ENCODE peak calls at places on chromosomes 1 and 21, in four cellular contexts. One of them, this sample, is unnamed.

GRCh38 chr1:3918966-3919611 is 19.0 kb upstream of the C1orf174 start:
- DNase-seq in HFFc6: no peak
- DNase-seq in type B pancreatic cell: no peak
- DNase-seq in psoas muscle: no peak
- DNase-seq in this sample: no peak

GRCh38 chr21:37783016-37783415 is 133.2 kb downstream of the KCNJ6 start:
- DNase-seq in type B pancreatic cell: no peak
- DNase-seq in HFFc6: no peak
- DNase-seq in psoas muscle: no peak
- DNase-seq in this sample: no peak

GRCh38 chr1:248243204-248243603 is 12.0 kb downstream of the OR2M4 start:
- DNase-seq in HFFc6: peak; percentile 5
- DNase-seq in type B pancreatic cell: no peak
- DNase-seq in psoas muscle: no peak
- DNase-seq in this sample: no peak

GRCh38 chr21:44853601-44854390 is 19.7 kb downstream of the PTTG1IP start:
- DNase-seq in type B pancreatic cell: no peak
- DNase-seq in HFFc6: no peak
- DNase-seq in psoas muscle: no peak
- DNase-seq in this sample: no peak

GRCh38 chr1:33334081-33334552 is 13.2 kb upstream of the A3GALT2 start:
- DNase-seq in HFFc6: no peak
- DNase-seq in type B pancreatic cell: no peak
- DNase-seq in psoas muscle: peak; percentile 83
- DNase-seq in this sample: no peak

GRCh38 chr1:8396083-8396911 is 78.4 kb downstream of the SLC45A1 start:
- DNase-seq in type B pancreatic cell: no peak
- DNase-seq in HFFc6: peak; percentile 61
- DNase-seq in psoas muscle: no peak
- DNase-seq in this sample: no peak

GRCh38 chr21:43611598-43612369 is 47.5 kb downstream of the HSF2BP start:
- DNase-seq in psoas muscle: peak; percentile 71
- DNase-seq in HFFc6: no peak
- DNase-seq in type B pancreatic cell: no peak
- DNase-seq in this sample: peak; percentile 73

GRCh38 chr1:109790735-109791494 is 27.2 kb upstream of the EPS8L3 start:
- DNase-seq in type B pancreatic cell: peak; percentile 60
- DNase-seq in psoas muscle: peak; percentile 48
- DNase-seq in HFFc6: no peak
- DNase-seq in this sample: peak; percentile 74

GRCh38 chr21:28635541-28635940 is 357.1 kb downstream of the LTN1 start:
- DNase-seq in psoas muscle: no peak
- DNase-seq in type B pancreatic cell: no peak
- DNase-seq in HFFc6: no peak
- DNase-seq in this sample: no peak

GRCh38 chr1:100989306-100990077 is 36.1 kb downstream of the DPH5 start:
- DNase-seq in type B pancreatic cell: no peak
- DNase-seq in psoas muscle: no peak
- DNase-seq in HFFc6: peak; percentile 89
- DNase-seq in this sample: no peak

GRCh38 chr21:17370263-17370662 is 142.6 kb upstream of the CXADR start:
- DNase-seq in psoas muscle: no peak
- DNase-seq in HFFc6: no peak
- DNase-seq in type B pancreatic cell: no peak
- DNase-seq in this sample: no peak

DNA sequence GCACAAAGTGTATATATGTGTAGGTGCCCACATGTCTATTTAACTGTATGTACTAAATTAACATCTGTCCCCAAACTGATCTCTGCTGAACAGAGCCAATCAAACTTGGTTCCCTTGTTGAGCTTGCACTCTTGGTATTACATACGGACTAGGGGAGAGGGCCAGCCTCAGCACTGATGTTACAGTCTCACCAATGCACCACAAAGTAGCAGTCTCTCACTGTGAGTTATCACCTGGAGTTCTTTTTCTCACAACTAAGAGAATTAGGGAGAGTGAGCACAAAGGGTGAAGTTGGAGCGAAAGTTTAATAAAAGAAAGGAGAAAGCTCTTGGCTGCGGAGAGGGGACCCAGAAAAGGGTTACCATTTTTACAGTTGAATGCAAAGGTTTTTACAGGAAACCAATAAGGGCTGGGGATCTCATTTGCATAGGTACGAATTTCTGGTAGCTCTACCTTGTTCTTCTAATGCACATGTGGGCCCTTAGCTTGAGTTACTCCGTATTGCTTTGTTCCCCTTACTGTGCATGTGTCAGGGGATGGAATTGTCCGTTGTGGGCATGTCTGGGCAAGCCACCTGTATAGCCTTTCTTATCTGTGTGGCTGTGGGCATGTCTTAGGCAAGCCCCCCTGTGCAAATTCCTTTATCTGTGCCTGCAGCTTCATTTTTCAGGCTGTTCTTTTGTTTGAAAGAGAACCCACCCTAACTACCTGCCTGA is 13.3 kb upstream of the CHI3L2 start:
- DNase-seq in type B pancreatic cell: no peak
- DNase-seq in HFFc6: no peak
- DNase-seq in psoas muscle: no peak
- DNase-seq in this sample: peak; percentile 51
- TF ChIP-seq CTCF in type B pancreatic cell: no peak
- TF ChIP-seq CTCF in HFFc6: no peak
- TF ChIP-seq CTCF in psoas muscle: no peak
- TF ChIP-seq CTCF in this sample: no peak

GRCh38 chr1:204072951-204073836 is at the start of gene SOX13:
- DNase-seq in HFFc6: peak; percentile 81
- DNase-seq in type B pancreatic cell: no peak
- DNase-seq in psoas muscle: peak; percentile 85
- DNase-seq in this sample: peak; percentile 95
- TF ChIP-seq CTCF in HFFc6: peak; percentile 28
- TF ChIP-seq CTCF in type B pancreatic cell: peak; percentile 20
- TF ChIP-seq CTCF in psoas muscle: no peak
- TF ChIP-seq CTCF in this sample: peak; percentile 38

DNA sequence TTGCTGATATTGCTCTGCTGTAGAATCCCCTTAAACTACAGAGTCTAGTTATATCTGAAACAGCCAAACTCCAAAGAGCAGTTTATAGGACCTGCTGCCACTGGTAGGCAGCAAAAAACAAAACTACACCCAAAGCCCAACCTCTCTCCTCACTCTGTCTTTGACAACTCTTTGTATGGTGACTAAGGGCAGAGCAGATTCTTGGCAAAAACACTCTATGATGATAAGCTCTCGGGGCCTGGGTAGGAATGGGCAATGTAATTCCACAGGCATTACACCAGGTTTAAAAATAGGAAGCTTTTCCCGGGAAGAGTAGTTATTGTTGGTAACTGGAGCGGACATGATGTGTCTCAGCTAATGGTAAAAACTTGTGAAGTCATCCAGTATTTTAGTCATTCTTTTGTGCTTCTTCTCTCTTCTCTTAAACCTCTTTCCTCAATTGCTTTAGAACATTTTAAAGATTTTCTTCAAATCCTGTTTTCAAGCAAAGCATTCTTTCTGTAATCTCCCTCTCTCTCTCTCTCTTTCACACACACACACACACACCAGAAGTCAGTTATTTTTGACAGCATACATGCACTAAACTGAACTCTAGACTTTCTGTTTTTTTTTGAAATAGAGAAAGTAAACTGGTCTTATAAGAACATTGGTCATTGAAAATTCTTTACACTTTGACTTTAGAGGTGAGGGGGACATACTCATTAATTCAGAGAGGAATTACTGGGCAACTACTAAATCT is 193.5 kb downstream of the PAPPA2 start:
- DNase-seq in psoas muscle: no peak
- DNase-seq in type B pancreatic cell: no peak
- DNase-seq in HFFc6: peak; percentile 66
- DNase-seq in this sample: no peak
- TF ChIP-seq CTCF in psoas muscle: peak; percentile 35
- TF ChIP-seq CTCF in type B pancreatic cell: no peak
- TF ChIP-seq CTCF in HFFc6: no peak
- TF ChIP-seq CTCF in this sample: no peak

GRCh38 chr1:185317886-185318310 is 855 bp upstream of the IVNS1ABP start:
- DNase-seq in type B pancreatic cell: no peak
- DNase-seq in HFFc6: peak; percentile 5
- DNase-seq in psoas muscle: peak; percentile 14
- DNase-seq in this sample: peak; percentile 45

GRCh38 chr1:185315364-185316108 is 1.5 kb downstream of the IVNS1ABP start:
- DNase-seq in type B pancreatic cell: no peak
- DNase-seq in psoas muscle: no peak
- DNase-seq in HFFc6: no peak
- DNase-seq in this sample: no peak

GRCh38 chr1:185318431-185319151 is 1.5 kb upstream of the IVNS1ABP start:
- DNase-seq in psoas muscle: no peak
- DNase-seq in type B pancreatic cell: no peak
- DNase-seq in HFFc6: no peak
- DNase-seq in this sample: no peak

GRCh38 chr1:185316163-185317033 is 645 bp downstream of the IVNS1ABP start:
- DNase-seq in psoas muscle: peak; percentile 97
- DNase-seq in type B pancreatic cell: peak; percentile 91
- DNase-seq in HFFc6: peak; percentile 90
- DNase-seq in this sample: peak; percentile 90

DNA sequence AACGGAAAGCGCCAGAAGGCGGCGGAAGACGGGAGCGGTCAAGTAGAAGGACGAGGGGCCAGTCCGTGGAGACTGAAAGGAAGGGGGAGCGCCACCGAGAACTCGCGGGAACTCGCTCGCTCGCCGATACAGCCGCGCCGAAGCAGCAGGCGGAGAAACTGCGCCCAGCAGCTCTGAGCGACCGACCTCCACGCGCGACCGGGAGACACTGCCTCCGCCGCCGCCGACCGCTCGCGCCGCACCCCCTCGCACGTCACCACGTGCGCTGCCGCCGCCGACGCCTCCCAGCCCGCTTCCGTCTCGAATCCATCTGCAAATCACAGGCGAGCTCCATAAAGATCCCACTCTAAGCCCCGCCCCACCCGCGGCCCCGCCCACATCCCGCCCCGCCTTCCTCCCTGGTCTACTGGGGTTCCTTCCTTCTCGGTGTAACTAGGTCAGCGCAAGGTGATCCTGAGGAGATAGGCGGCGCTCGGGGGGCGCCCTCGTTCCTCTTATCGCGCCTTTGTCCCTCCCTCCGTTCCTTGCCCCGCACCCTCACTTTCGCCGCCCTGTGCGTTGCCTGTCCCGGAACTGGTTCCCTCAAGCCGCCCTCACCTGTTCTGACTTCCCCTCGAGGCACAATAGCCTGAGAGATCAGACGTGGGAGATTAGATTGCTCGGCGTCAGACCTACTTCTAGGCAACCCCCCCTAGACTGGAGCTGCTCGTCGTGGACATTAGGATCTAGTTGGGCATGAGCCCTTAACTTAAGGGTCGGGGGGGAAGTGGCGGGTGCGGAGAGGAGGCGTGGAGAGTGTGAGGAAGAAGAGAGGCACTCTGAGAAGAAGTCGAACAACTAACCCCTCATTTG is at the start of gene IVNS1ABP:
- DNase-seq in type B pancreatic cell: peak; percentile 92
- DNase-seq in psoas muscle: peak; percentile 93
- DNase-seq in HFFc6: peak; percentile 89
- DNase-seq in this sample: peak; percentile 99
- TF ChIP-seq CTCF in type B pancreatic cell: no peak
- TF ChIP-seq CTCF in psoas muscle: no peak
- TF ChIP-seq CTCF in HFFc6: peak; percentile 41
- TF ChIP-seq CTCF in this sample: peak; percentile 48

GRCh38 chr1:39407889-39408640 is 83.4 kb upstream of the BMP8A start:
- DNase-seq in psoas muscle: no peak
- DNase-seq in HFFc6: no peak
- DNase-seq in type B pancreatic cell: no peak
- DNase-seq in this sample: peak; percentile 44

GRCh38 chr1:39407496-39407888 is 83.9 kb upstream of the BMP8A start:
- DNase-seq in type B pancreatic cell: no peak
- DNase-seq in psoas muscle: no peak
- DNase-seq in HFFc6: no peak
- DNase-seq in this sample: no peak

GRCh38 chr1:39410915-39411436 is 80.5 kb upstream of the BMP8A start:
- DNase-seq in HFFc6: peak; percentile 93
- DNase-seq in type B pancreatic cell: no peak
- DNase-seq in psoas muscle: peak; percentile 82
- DNase-seq in this sample: peak; percentile 65

GRCh38 chr1:39408641-39409054 is 82.8 kb upstream of the BMP8A start:
- DNase-seq in type B pancreatic cell: peak; percentile 97
- DNase-seq in HFFc6: peak; percentile 93
- DNase-seq in psoas muscle: peak; percentile 97
- DNase-seq in this sample: peak; percentile 98

GRCh38 chr1:39409055-39409816 is 82.2 kb upstream of the BMP8A start:
- DNase-seq in HFFc6: peak; percentile 60
- DNase-seq in type B pancreatic cell: peak; percentile 73
- DNase-seq in psoas muscle: peak; percentile 37
- DNase-seq in this sample: peak; percentile 78
- TF ChIP-seq CTCF in HFFc6: no peak
- TF ChIP-seq CTCF in type B pancreatic cell: no peak
- TF ChIP-seq CTCF in psoas muscle: no peak
- TF ChIP-seq CTCF in this sample: no peak

DNA sequence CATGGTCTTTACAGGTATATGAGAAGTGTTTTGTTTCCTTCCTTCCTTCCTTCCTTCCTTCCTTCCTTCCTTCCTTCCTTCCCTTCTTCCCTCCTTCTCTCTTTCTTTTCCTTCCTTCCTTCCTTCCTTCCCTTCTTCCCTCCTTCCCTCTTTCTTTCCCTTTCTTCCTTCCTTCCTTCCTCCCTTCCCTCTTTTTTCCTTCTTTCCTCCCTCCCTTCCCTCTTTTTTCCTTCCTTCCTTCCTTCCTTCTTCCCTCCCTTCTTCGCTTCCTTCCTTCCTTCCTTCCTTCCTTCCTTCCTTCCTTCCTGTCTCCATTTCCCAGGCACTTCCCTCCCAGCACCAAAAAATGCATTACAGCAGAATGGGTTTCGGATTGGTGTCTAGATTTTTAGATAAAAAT is 235.0 kb upstream of the KIAA0040 start:
- DNase-seq in psoas muscle: no peak
- DNase-seq in type B pancreatic cell: no peak
- DNase-seq in HFFc6: no peak
- DNase-seq in this sample: no peak
- TF ChIP-seq CTCF in psoas muscle: no peak
- TF ChIP-seq CTCF in type B pancreatic cell: no peak
- TF ChIP-seq CTCF in HFFc6: no peak
- TF ChIP-seq CTCF in this sample: no peak

GRCh38 chr1:196477262-196477661 is 131.0 kb downstream of the KCNT2 start:
- DNase-seq in type B pancreatic cell: no peak
- DNase-seq in psoas muscle: no peak
- DNase-seq in HFFc6: no peak
- DNase-seq in this sample: no peak
- TF ChIP-seq CTCF in type B pancreatic cell: no peak
- TF ChIP-seq CTCF in psoas muscle: no peak
- TF ChIP-seq CTCF in HFFc6: no peak
- TF ChIP-seq CTCF in this sample: peak; percentile 18

DNA sequence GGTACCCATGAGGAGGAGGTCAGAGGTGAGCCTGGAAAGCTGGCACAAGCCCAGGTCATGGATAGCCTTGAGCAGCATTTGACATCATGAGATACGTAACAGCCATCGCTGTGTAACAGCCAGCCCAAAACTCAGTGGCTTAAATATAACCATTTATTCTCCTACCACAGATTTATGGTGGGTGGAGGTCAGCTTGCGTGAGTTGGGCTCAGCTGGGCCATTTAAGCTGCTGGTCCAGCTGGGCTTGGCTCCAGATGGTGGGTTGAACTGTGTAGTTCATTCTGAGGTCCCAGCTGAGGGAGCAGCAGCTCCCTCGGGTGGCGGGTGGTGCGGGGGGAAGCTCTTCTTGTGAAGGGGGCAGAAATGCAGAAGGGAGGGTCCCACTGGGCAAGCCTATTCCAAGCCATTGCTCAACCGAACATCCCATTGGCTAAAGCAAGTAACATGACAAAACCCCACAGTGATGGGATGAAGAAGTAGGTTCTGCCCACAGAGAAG is 75.9 kb downstream of the IGSF21 start:
- DNase-seq in HFFc6: no peak
- DNase-seq in psoas muscle: no peak
- DNase-seq in type B pancreatic cell: no peak
- DNase-seq in this sample: no peak
- TF ChIP-seq CTCF in HFFc6: no peak
- TF ChIP-seq CTCF in psoas muscle: no peak
- TF ChIP-seq CTCF in type B pancreatic cell: no peak
- TF ChIP-seq CTCF in this sample: no peak

This sample was measured in H9.